ENCODE peak calls at places on chromosomes 4 and X, in seven cellular contexts. Q, P, B, N, U, F and H are unnamed samples.

GRCh38 chr4:2042207-2042946 is 16.8 kb upstream of the NAT8L start:
- DNase-seq in Q (no peak), P (peak), B (no peak), N (peak), U (peak), F (peak), H (peak)

GRCh38 chrX:41449138-41449537 is 2.0 kb downstream of the NYX start:
- DNase-seq in Q (no peak), P (no peak), B (no peak), N (no peak), U (no peak), F (no peak), H (no peak)

GRCh38 chr4:124322234-124322831 is 390.2 kb downstream of the ANKRD50 start:
- DNase-seq in Q (no peak), P (no peak), B (peak), N (peak), U (peak), F (peak), H (peak)

GRCh38 chr4:56245547-56246229 is 141.6 kb downstream of the AASDH start:
- DNase-seq in Q (no peak), P (no peak), B (no peak), N (no peak), U (no peak), F (no peak), H (no peak)

GRCh38 chrX:72540318-72540717 is 32.3 kb downstream of the HDAC8 start:
- DNase-seq in Q (peak), P (no peak), B (no peak), N (no peak), U (peak), F (peak), H (peak)

GRCh38 chr4:133600008-133600407 is 450.9 kb downstream of the PCDH10 start:
- DNase-seq in Q (no peak), P (no peak), B (no peak), N (no peak), U (no peak), F (no peak), H (no peak)

GRCh38 chr4:109011241-109012031 is 248.6 kb upstream of the ETNPPL start:
- DNase-seq in Q (no peak), P (no peak), B (no peak), N (no peak), U (no peak), F (no peak), H (no peak)

GRCh38 chr4:100632163-100632562 is 114.3 kb upstream of the EMCN start:
- DNase-seq in Q (no peak), P (no peak), B (peak), N (no peak), U (no peak), F (no peak), H (no peak)

GRCh38 chrX:34810364-34810763 is 132.2 kb upstream of the FAM47B start:
- DNase-seq in Q (no peak), P (no peak), B (no peak), N (no peak), U (peak), F (no peak), H (peak)

GRCh38 chr4:10706236-10706635 is 21.7 kb upstream of the CLNK start:
- DNase-seq in Q (no peak), P (no peak), B (peak), N (no peak), U (peak), F (no peak), H (no peak)

GRCh38 chrX:102654696-102655095 is 3.4 kb downstream of the GPRASP1 start:
- DNase-seq in Q (no peak), P (no peak), B (no peak), N (no peak), U (no peak), F (no peak), H (no peak)

GRCh38 chr4:73257242-73257994 is 1.2 kb downstream of the ANKRD17 start:
- DNase-seq in Q (peak), P (peak), B (peak), N (peak), U (peak), F (peak), H (peak)

GRCh38 chr4:37623125-37623524 is 63.1 kb downstream of the RELL1 start:
- DNase-seq in Q (no peak), P (no peak), B (no peak), N (no peak), U (no peak), F (no peak), H (peak)

GRCh38 chrX:34555481-34555880 is 101.6 kb downstream of the TMEM47 start:
- DNase-seq in Q (no peak), P (no peak), B (no peak), N (no peak), U (no peak), F (no peak), H (no peak)

GRCh38 chr4:94801016-94801415 is 43.3 kb downstream of the BMPR1B start:
- DNase-seq in Q (no peak), P (no peak), B (no peak), N (no peak), U (no peak), F (no peak), H (no peak)

GRCh38 chr4:2867758-2868491 is 24.3 kb downstream of the ADD1 start:
- DNase-seq in Q (peak), P (no peak), B (no peak), N (no peak), U (no peak), F (no peak), H (no peak)

GRCh38 chrX:136597954-136598353 is 50.0 kb upstream of the CD40LG start:
- DNase-seq in Q (no peak), P (no peak), B (no peak), N (no peak), U (no peak), F (no peak), H (no peak)

GRCh38 chr4:107379054-107379869 is 340.8 kb downstream of the PAPSS1 start:
- DNase-seq in Q (no peak), P (no peak), B (no peak), N (no peak), U (peak), F (no peak), H (peak)

GRCh38 chrX:104913348-104913747 is 307.1 kb downstream of the TEX13A start:
- DNase-seq in Q (no peak), P (no peak), B (no peak), N (no peak), U (peak), F (no peak), H (peak)